ENCODE peak calls at places on chromosomes 3 and 15, in five cellular contexts. G is NCI-H1694 treated with DMSO at 0.1 percent for 48 hours; D is activated CD8-positive, alpha-beta T cell treated with anti-CD3 and anti-CD28 coated beads for 36 hours; C is effector CD4-positive, alpha-beta T cell; A is GM20000. Q is an unnamed sample.

GRCh38 chr3:66153961-66154923 is 66.6 kb upstream of the SLC25A26 start:
- DNase-seq in G (no peak), D (no peak), C (no peak), A (no peak), Q (no peak)

GRCh38 chr3:89617706-89618105 is 510.3 kb downstream of the EPHA3 start:
- DNase-seq in G (no peak), D (no peak), C (no peak), A (no peak), Q (peak)

GRCh38 chr3:32132706-32133105 is 26.3 kb downstream of the GPD1L start:
- DNase-seq in G (no peak), D (no peak), C (no peak), A (no peak), Q (no peak)

GRCh38 chr3:129684270-129684669 is 77.8 kb upstream of the PLXND1 start:
- DNase-seq in G (no peak), D (no peak), C (no peak), A (no peak), Q (no peak)

GRCh38 chr3:123229145-123229544 is 27.4 kb downstream of the SEC22A start:
- DNase-seq in G (no peak), D (no peak), C (no peak), A (no peak), Q (no peak)

GRCh38 chr15:70560617-70561328 is 202.6 kb downstream of the UACA start:
- DNase-seq in G (no peak), D (no peak), C (no peak), A (no peak), Q (peak)

GRCh38 chr3:194095464-194095863 is 40.5 kb upstream of the HES1 start:
- DNase-seq in G (peak), D (peak), C (no peak), A (no peak), Q (peak)

GRCh38 chr3:11835028-11835639 is 11.6 kb downstream of the TAMM41 start:
- DNase-seq in G (peak), D (no peak), C (no peak), A (no peak), Q (peak)

GRCh38 chr15:87394676-87395075 is 861.9 kb downstream of the NTRK3 start:
- DNase-seq in G (no peak), D (no peak), C (no peak), A (no peak), Q (no peak)

GRCh38 chr15:75733761-75734651 is 21.4 kb upstream of the CSPG4 start:
- DNase-seq in G (no peak), D (no peak), C (no peak), A (no peak), Q (no peak)

GRCh38 chr3:101646726-101647125 is 30.2 kb downstream of the ZBTB11 start:
- DNase-seq in G (no peak), D (no peak), C (no peak), A (no peak), Q (no peak)

GRCh38 chr3:152183473-152183872 is 85.3 kb upstream of the MBNL1 start:
- DNase-seq in G (peak), D (peak), C (peak), A (peak), Q (peak)

GRCh38 chr3:169327969-169328368 is 335.5 kb downstream of the MECOM start:
- DNase-seq in G (no peak), D (no peak), C (no peak), A (no peak), Q (no peak)

GRCh38 chr3:42655331-42655888 is 1.9 kb downstream of the ZBTB47 start:
- DNase-seq in G (no peak), D (no peak), C (no peak), A (peak), Q (no peak)

GRCh38 chr3:87350367-87351199 is 74.2 kb upstream of the POU1F1 start:
- DNase-seq in G (peak), D (peak), C (peak), A (peak), Q (peak)

GRCh38 chr15:64067564-64068030 is 21.3 kb upstream of the DAPK2 start:
- DNase-seq in G (peak), D (peak), C (peak), A (peak), Q (peak)

GRCh38 chr15:88703533-88703932 is 64.7 kb downstream of the ISG20 start:
- DNase-seq in G (peak), D (no peak), C (no peak), A (no peak), Q (peak)

Q was measured in NCI-H524.